ENCODE peak calls at places on chromosomes 2 and 18, in four cellular contexts. Q is fibroblast of pulmonary artery, H is IMR-90, L is kidney epithelial cell. K is an unnamed sample.

GRCh38 chr2:69660637-69661036 is 17.1 kb upstream of the AAK1 start:
- DNase-seq in Q (no peak), H (no peak), L (no peak), K (no peak)

GRCh38 chr18:63336366-63337099 is 17.0 kb upstream of the BCL2 start:
- DNase-seq in Q (peak), H (peak), L (peak), K (peak)

GRCh38 chr2:102107741-102108070 is 34.8 kb upstream of the IL1R1 start:
- DNase-seq in Q (peak), H (peak), L (no peak), K (no peak)

GRCh38 chr2:74843371-74844298 is 9.7 kb downstream of the HK2 start:
- DNase-seq in Q (peak), H (peak), L (no peak), K (no peak)

GRCh38 chr2:72745679-72746368 is 80.0 kb downstream of the EXOC6B start:
- DNase-seq in Q (peak), H (peak), L (no peak), K (no peak)

GRCh38 chr18:66764225-66764624 is 160.3 kb upstream of the CDH19 start:
- DNase-seq in Q (no peak), H (no peak), L (no peak), K (no peak)

GRCh38 chr2:241096979-241097378 is 5.1 kb downstream of the MTERF4 start:
- DNase-seq in Q (no peak), H (no peak), L (no peak), K (no peak)

GRCh38 chr2:239326831-239327535 is 73.8 kb downstream of the HDAC4 start:
- DNase-seq in Q (no peak), H (peak), L (peak), K (no peak)

GRCh38 chr2:216626168-216626874 is 6.9 kb upstream of the IGFBP2 start:
- DNase-seq in Q (no peak), H (no peak), L (no peak), K (no peak)

GRCh38 chr18:48861181-48861715 is 89.5 kb downstream of the SMAD7 start:
- DNase-seq in Q (no peak), H (no peak), L (no peak), K (no peak)

GRCh38 chr2:34365937-34366336 is 766.8 kb upstream of the FAM98A start:
- DNase-seq in Q (no peak), H (no peak), L (no peak), K (no peak)

GRCh38 chr2:168901013-168901412 is at the start of gene G6PC2:
- DNase-seq in Q (no peak), H (no peak), L (no peak), K (no peak)

GRCh38 chr2:160294889-160295288 is 94.8 kb upstream of the ITGB6 start:
- DNase-seq in Q (no peak), H (no peak), L (no peak), K (no peak)

GRCh38 chr2:11870064-11870463 is 123.6 kb downstream of the LPIN1 start:
- DNase-seq in Q (no peak), H (no peak), L (no peak), K (no peak)

GRCh38 chr2:69734858-69735574 is 6.9 kb upstream of the ANXA4 start:
- DNase-seq in Q (no peak), H (no peak), L (no peak), K (no peak)

GRCh38 chr2:15939854-15940660 is at the start of gene MYCN:
- DNase-seq in Q (peak), H (no peak), L (no peak), K (no peak)

GRCh38 chr18:46917808-46918600 is 602 bp downstream of the KATNAL2 start:
- DNase-seq in Q (peak), H (peak), L (no peak), K (no peak)

DNA sequence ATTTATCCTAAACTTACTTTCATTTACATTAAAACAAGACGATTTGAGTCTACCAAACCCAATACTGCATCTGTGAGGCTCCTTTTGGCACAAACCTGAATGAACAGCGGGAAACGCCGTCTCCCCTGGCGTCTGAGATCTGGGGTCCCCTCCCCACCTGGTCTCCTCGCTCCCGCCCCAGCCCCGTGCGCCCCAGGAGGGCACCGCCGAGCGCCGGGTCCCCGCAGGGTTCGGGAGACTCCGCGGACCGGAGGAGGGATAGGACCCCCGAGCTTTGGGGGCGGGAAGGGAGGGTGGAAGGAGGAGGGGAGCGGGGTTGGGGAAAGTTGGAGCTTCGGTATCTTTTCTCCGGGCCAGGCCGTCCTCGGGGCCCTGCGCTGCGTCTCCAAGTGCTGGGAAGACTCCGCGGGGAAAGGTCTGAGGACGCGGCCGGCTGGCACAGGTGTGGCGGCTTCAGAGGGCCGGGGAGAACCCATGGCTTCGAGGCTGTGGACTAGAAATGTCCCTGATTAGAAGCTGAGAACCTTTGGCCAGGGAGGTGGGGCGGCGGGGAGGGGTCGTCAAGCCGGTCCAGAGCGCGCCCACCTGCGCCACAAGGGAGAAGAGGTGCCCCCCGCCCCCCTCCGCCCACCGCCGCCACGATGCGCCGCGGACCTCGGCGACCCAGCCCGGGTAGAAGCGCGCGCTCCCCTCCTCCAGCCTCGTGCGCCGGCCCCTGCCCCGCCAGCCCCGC is 589 bp upstream of the SNTG2 start:
- DNase-seq in Q (no peak), H (no peak), L (no peak), K (no peak)
- H3K4me3 ChIP-seq in Q (peak), H (peak), L (peak), K (peak)

DNA sequence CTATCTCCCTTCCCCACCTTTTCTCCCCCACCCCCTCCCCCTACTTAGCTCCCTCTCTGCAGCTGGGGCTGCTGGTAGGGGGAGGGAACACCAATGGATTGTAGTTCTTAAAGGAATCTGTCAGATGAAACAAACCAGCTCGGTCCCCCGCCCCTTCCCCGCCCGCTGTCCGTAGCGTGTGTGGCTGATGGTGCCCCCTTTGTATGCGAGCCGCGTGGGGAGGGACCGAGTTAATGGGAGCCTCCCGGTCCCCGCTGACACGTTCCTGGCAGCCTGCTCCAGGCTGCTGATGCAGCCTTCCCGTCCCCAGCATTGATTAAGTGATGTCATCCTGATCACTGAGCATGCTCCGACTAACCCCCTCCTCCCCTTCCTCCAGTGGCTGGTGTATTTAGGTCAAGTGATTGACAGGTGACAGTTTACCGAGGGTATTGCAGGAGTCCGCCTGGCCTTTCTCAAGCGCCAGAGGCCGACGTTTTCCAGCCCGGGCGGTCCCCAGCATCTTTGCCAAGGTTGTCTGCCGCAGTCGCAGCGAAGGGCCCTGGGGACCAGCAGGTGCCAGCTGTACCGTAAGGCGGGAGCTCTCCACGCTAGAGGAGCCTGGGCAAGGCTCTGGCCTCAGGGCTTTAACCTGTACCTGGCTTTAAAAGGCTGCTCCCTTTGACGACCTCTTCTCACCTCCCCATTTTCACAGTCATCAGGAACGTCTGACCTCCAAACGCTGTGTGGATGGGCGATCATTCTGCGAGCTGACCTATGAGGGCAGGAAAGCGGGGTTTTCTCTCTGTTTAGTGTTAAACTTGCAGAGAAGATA is 1.8 kb downstream of the KIF5C start:
- DNase-seq in Q (no peak), H (no peak), L (peak), K (no peak)
- H3K4me3 ChIP-seq in Q (no peak), H (no peak), L (peak), K (no peak)

GRCh38 chr18:30016179-30016578 is 1026.4 kb downstream of the DSC3 start:
- DNase-seq in Q (no peak), H (no peak), L (no peak), K (no peak)
- H3K4me3 ChIP-seq in Q (no peak), H (no peak), L (no peak), K (no peak)

GRCh38 chr2:77520981-77521380 is 1.2 kb downstream of the LRRTM4 start:
- DNase-seq in Q (no peak), H (no peak), L (no peak), K (no peak)

GRCh38 chr2:77521482-77521881 is 694 bp downstream of the LRRTM4 start:
- DNase-seq in Q (no peak), H (no peak), L (no peak), K (no peak)

GRCh38 chr2:77519888-77520506 is 2.2 kb downstream of the LRRTM4 start:
- DNase-seq in Q (no peak), H (no peak), L (no peak), K (no peak)

GRCh38 chr2:77522883-77523282 is 707 bp upstream of the LRRTM4 start:
- DNase-seq in Q (no peak), H (no peak), L (no peak), K (no peak)

DNA sequence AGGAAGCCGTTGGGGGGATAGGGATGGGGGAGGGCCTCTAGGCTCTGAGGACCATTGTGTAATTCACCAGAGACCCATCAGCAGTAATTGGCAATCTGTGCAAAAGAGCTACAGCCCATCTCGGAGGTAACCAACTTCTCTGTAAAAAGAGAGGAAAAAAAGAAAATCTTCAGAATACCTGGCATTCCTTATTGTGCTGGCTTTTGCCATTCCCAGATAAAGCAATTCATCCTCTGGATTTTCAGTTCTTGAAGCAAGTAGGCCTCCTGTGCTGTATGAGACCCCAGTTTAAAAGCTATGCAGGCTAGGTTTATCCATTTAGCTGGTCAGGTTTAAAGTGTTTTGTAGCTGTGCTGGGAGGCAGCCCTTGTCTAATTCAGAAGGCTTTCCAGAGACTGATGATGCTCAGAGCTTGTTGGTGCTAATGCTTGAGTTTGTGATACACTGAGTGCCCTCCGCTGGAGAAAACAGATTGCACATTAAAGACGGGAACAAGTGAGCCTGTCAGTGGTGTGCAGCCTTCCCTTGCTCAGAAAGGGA is at the start of gene LRRTM4:
- DNase-seq in Q (no peak), H (no peak), L (no peak), K (no peak)
- H3K4me3 ChIP-seq in Q (no peak), H (no peak), L (no peak), K (no peak)

DNA sequence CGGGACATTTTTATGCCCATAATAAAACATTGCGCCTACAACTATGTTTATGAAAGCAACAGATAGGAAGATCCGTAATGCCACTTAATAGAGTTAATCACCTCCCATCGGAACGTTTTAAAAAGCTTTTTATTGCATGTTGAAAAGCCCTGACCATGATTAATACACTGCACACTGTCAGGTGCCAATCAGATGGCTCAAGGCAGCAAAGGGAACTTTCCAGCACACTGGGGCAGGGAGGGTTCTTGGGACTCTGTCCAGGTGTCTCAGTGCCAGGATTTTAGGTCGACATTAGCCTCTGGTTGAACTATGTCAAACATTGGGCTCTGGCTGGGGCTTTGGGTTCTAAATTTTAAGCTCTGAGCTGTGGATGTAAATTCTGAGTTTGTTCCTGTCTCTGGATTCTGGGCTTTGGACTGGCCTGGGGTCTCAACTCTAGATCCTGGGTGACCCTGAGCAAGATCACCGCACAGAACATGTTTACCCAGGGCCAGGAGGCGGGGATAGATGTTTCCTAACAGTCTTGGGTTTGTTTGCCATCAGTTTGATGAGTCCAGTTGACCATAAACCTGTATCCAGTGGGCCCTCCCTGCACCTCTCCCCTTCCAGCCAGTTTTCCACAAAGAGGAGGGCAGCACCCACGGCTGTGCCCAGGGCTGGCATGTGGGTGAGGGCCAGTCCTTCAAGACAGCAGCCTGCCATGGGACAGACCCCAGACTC is 262.7 kb downstream of the ATAD2B start:
- DNase-seq in Q (no peak), H (no peak), L (no peak), K (no peak)
- H3K4me3 ChIP-seq in Q (no peak), H (no peak), L (no peak), K (no peak)

DNA sequence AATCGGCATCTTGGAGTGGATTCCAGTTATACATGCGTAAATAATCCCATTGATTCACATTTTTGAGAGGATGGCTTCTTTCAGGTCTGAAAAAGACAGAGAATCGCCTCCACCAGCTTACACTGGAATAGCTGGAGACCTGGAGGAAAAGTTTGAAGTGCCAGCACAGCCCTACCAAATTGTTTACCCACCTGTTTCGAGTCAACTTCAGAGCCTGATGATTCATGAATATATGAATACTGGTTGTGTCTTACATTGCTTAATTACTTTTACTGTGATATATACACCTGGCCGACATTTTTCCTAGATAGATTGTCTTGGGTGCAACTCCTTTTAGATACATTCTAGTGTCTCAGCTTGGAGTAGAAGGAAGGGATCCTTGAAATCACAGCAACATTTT is 335 bp upstream of the NCKAP5 start:
- DNase-seq in Q (no peak), H (no peak), L (no peak), K (no peak)
- H3K4me3 ChIP-seq in Q (no peak), H (peak), L (peak), K (peak)